ENCODE peak calls at places on chromosome 1, in nine cellular contexts. D, V, E, S, W, R, U, J and P are unnamed samples.

GRCh38 chr1:211520641-211521040 is 28.7 kb upstream of the RD3 start:
- DNase-seq in D (no peak), V (no peak), E (peak), S (no peak), W (no peak), R (no peak), U (peak), J (no peak), P (no peak)

GRCh38 chr1:149997585-149998262 is 12.8 kb downstream of the OTUD7B start:
- DNase-seq in D (no peak), V (no peak), E (no peak), S (no peak), W (no peak), R (no peak), U (no peak), J (no peak), P (no peak)

GRCh38 chr1:236502972-236503639 is 20.7 kb upstream of the LGALS8 start:
- DNase-seq in D (no peak), V (peak), E (peak), S (peak), W (no peak), R (peak), U (peak), J (peak), P (no peak)

GRCh38 chr1:202193614-202194327 is at the start of gene LGR6:
- DNase-seq in D (no peak), V (no peak), E (no peak), S (no peak), W (no peak), R (no peak), U (peak), J (no peak), P (no peak)

GRCh38 chr1:157137051-157137772 is 983 bp downstream of the ETV3 start:
- DNase-seq in D (no peak), V (no peak), E (peak), S (no peak), W (no peak), R (no peak), U (no peak), J (no peak), P (no peak)

GRCh38 chr1:5994713-5995621 is 2.7 kb upstream of the NPHP4 start:
- DNase-seq in D (no peak), V (peak), E (no peak), S (peak), W (no peak), R (peak), U (no peak), J (no peak), P (no peak)

GRCh38 chr1:11364170-11364569 is 91.2 kb downstream of the UBIAD1 start:
- DNase-seq in D (no peak), V (no peak), E (peak), S (no peak), W (no peak), R (peak), U (peak), J (peak), P (no peak)

GRCh38 chr1:119003413-119004128 is 15.4 kb upstream of the TBX15 start:
- DNase-seq in D (no peak), V (no peak), E (no peak), S (no peak), W (no peak), R (no peak), U (no peak), J (no peak), P (no peak)

GRCh38 chr1:119298687-119299086 is 69.9 kb upstream of the HAO2 start:
- DNase-seq in D (no peak), V (no peak), E (peak), S (no peak), W (no peak), R (no peak), U (no peak), J (no peak), P (no peak)

GRCh38 chr1:200037501-200037900 is 10.0 kb downstream of the NR5A2 start:
- DNase-seq in D (no peak), V (no peak), E (no peak), S (no peak), W (no peak), R (no peak), U (no peak), J (no peak), P (no peak)

GRCh38 chr1:212037900-212038299 is 2.4 kb downstream of the DTL start:
- DNase-seq in D (no peak), V (no peak), E (peak), S (no peak), W (no peak), R (no peak), U (no peak), J (no peak), P (no peak)

GRCh38 chr1:24929091-24929875 is 793 bp downstream of the RUNX3 start:
- DNase-seq in D (no peak), V (no peak), E (peak), S (no peak), W (no peak), R (no peak), U (peak), J (no peak), P (no peak)

GRCh38 chr1:51220548-51220947 is 15.5 kb upstream of the RNF11 start:
- DNase-seq in D (no peak), V (no peak), E (peak), S (no peak), W (no peak), R (no peak), U (no peak), J (no peak), P (no peak)

GRCh38 chr1:205068457-205069035 is 15.7 kb downstream of the TMEM81 start:
- DNase-seq in D (no peak), V (no peak), E (no peak), S (no peak), W (no peak), R (no peak), U (no peak), J (no peak), P (peak)

GRCh38 chr1:245807306-245807705 is 652.5 kb downstream of the KIF26B start:
- DNase-seq in D (no peak), V (no peak), E (no peak), S (no peak), W (no peak), R (no peak), U (no peak), J (no peak), P (no peak)

GRCh38 chr1:100459815-100460114 is 78.2 kb upstream of the GPR88 start:
- DNase-seq in D (no peak), V (no peak), E (no peak), S (no peak), W (no peak), R (no peak), U (no peak), J (no peak), P (no peak)

GRCh38 chr1:20187103-20187812 is 940 bp upstream of the PLA2G2C start:
- DNase-seq in D (peak), V (no peak), E (peak), S (no peak), W (no peak), R (no peak), U (no peak), J (peak), P (no peak)

GRCh38 chr1:11563560-11564069 is 84.7 kb downstream of the DISP3 start:
- DNase-seq in D (no peak), V (no peak), E (peak), S (no peak), W (no peak), R (no peak), U (no peak), J (no peak), P (no peak)

GRCh38 chr1:40058453-40059291 is 18.1 kb downstream of the CAP1 start:
- DNase-seq in D (no peak), V (no peak), E (no peak), S (no peak), W (no peak), R (no peak), U (no peak), J (no peak), P (no peak)

GRCh38 chr1:31524196-31524967 is 51.9 kb upstream of the TINAGL1 start:
- DNase-seq in D (no peak), V (no peak), E (no peak), S (no peak), W (no peak), R (no peak), U (no peak), J (no peak), P (no peak)

GRCh38 chr1:111415461-111415860 is 12.1 kb downstream of the OVGP1 start:
- DNase-seq in D (no peak), V (no peak), E (no peak), S (no peak), W (no peak), R (no peak), U (no peak), J (no peak), P (no peak)

GRCh38 chr1:19081218-19081893 is 124.9 kb upstream of the IFFO2 start:
- DNase-seq in D (no peak), V (no peak), E (peak), S (no peak), W (no peak), R (peak), U (no peak), J (no peak), P (no peak)

GRCh38 chr1:181097242-181097641 is 8.7 kb downstream of the IER5 start:
- DNase-seq in D (no peak), V (no peak), E (no peak), S (no peak), W (no peak), R (no peak), U (no peak), J (no peak), P (no peak)

GRCh38 chr1:18972531-18972930 is 16.1 kb upstream of the IFFO2 start:
- DNase-seq in D (peak), V (no peak), E (peak), S (no peak), W (no peak), R (no peak), U (no peak), J (no peak), P (no peak)

GRCh38 chr1:19109545-19109944 is 100.5 kb downstream of the UBR4 start:
- DNase-seq in D (no peak), V (no peak), E (no peak), S (no peak), W (no peak), R (no peak), U (no peak), J (no peak), P (no peak)

GRCh38 chr1:172810480-172810879 is 151.6 kb downstream of the FASLG start:
- DNase-seq in D (no peak), V (no peak), E (no peak), S (no peak), W (no peak), R (no peak), U (no peak), J (no peak), P (no peak)

GRCh38 chr1:206012086-206012859 is 9.1 kb upstream of the RAB7B start:
- DNase-seq in D (no peak), V (peak), E (no peak), S (peak), W (peak), R (peak), U (peak), J (peak), P (no peak)

GRCh38 chr1:153697191-153697872 is 18.8 kb downstream of the NPR1 start:
- DNase-seq in D (peak), V (peak), E (peak), S (peak), W (no peak), R (peak), U (peak), J (peak), P (no peak)

GRCh38 chr1:224503161-224504118 is 68.8 kb upstream of the WDR26 start:
- DNase-seq in D (peak), V (peak), E (peak), S (peak), W (peak), R (peak), U (peak), J (peak), P (peak)

GRCh38 chr1:200530551-200531261 is 89.8 kb downstream of the KIF14 start:
- DNase-seq in D (no peak), V (no peak), E (no peak), S (no peak), W (no peak), R (no peak), U (no peak), J (no peak), P (no peak)

GRCh38 chr1:29470087-29470787 is 233.9 kb downstream of the PTPRU start:
- DNase-seq in D (no peak), V (no peak), E (no peak), S (no peak), W (no peak), R (no peak), U (no peak), J (no peak), P (no peak)

GRCh38 chr1:221701570-221702186 is 40.2 kb downstream of the DUSP10 start:
- DNase-seq in D (no peak), V (no peak), E (no peak), S (no peak), W (no peak), R (no peak), U (no peak), J (no peak), P (no peak)

GRCh38 chr1:183411091-183411490 is 7.1 kb downstream of the NMNAT2 start:
- DNase-seq in D (no peak), V (no peak), E (no peak), S (no peak), W (no peak), R (no peak), U (no peak), J (no peak), P (no peak)

GRCh38 chr1:59156526-59157196 is 140.2 kb upstream of the FGGY start:
- DNase-seq in D (no peak), V (no peak), E (no peak), S (no peak), W (no peak), R (no peak), U (peak), J (peak), P (no peak)

GRCh38 chr1:201954263-201955008 is 867 bp upstream of the TIMM17A start:
- DNase-seq in D (no peak), V (no peak), E (no peak), S (no peak), W (no peak), R (no peak), U (peak), J (no peak), P (no peak)

GRCh38 chr1:10208537-10208936 is 1.8 kb upstream of the KIF1B start:
- DNase-seq in D (no peak), V (no peak), E (no peak), S (no peak), W (no peak), R (no peak), U (no peak), J (no peak), P (no peak)

GRCh38 chr1:31763671-31764306 is 351 bp downstream of the ADGRB2 start:
- DNase-seq in D (no peak), V (no peak), E (no peak), S (no peak), W (no peak), R (peak), U (no peak), J (no peak), P (no peak)

GRCh38 chr1:116246174-116246573 is 126.9 kb upstream of the ATP1A1 start:
- DNase-seq in D (no peak), V (no peak), E (no peak), S (no peak), W (no peak), R (no peak), U (no peak), J (no peak), P (no peak)

GRCh38 chr1:66924756-66925557 is at the start of the genes DNAI4 and MIER1:
- DNase-seq in D (peak), V (peak), E (peak), S (peak), W (peak), R (peak), U (peak), J (peak), P (peak)
- TF ChIP-seq CTCF in D (peak), V (no peak), E (peak), S (peak), W (peak), R (peak), U (no peak), J (no peak), P (peak)

GRCh38 chr1:164834641-164835040 is 275.7 kb downstream of the PBX1 start:
- DNase-seq in D (no peak), V (no peak), E (no peak), S (no peak), W (no peak), R (no peak), U (no peak), J (no peak), P (no peak)
- TF ChIP-seq CTCF in D (no peak), V (no peak), E (no peak), S (no peak), W (no peak), R (no peak), U (no peak), J (no peak), P (no peak)

DNA sequence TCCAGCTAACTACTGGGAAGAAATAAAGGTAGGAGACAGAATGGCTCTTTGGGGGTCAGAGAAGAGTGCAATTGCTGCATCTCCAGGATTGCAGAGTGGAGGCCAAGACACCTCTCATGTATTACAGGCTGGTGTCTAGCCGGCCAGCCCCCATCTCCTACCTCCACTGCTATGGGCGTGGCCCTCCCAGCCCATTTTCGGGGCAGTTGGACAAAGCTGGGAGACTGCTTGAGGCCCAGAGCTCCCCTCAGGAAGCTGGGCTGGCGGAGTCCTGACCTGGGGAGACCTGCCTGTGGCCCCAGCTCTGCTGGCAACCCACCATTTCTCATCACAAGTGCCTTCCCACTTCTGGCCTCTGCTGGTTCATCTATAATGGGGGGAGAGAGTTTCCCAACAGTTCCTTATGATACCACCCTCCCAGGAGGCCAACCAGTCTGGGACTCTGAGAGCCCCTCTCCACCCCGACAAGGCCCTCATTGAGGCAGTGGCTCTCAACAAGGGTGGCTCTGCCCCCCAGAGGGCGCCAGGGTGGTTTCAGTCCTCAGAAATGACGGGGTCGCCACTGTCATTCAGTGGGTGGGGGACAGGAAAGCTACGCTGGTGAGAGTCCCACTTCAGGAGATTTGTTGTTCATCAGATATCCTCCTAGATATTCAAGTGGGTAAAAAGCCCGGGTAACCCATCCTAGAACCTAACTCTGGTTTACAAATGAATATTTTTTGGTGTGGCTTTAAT is 11.5 kb downstream of the RAP1GAP start:
- DNase-seq in D (no peak), V (no peak), E (no peak), S (no peak), W (no peak), R (no peak), U (no peak), J (no peak), P (no peak)
- TF ChIP-seq CTCF in D (no peak), V (no peak), E (no peak), S (no peak), W (no peak), R (no peak), U (no peak), J (no peak), P (no peak)

DNA sequence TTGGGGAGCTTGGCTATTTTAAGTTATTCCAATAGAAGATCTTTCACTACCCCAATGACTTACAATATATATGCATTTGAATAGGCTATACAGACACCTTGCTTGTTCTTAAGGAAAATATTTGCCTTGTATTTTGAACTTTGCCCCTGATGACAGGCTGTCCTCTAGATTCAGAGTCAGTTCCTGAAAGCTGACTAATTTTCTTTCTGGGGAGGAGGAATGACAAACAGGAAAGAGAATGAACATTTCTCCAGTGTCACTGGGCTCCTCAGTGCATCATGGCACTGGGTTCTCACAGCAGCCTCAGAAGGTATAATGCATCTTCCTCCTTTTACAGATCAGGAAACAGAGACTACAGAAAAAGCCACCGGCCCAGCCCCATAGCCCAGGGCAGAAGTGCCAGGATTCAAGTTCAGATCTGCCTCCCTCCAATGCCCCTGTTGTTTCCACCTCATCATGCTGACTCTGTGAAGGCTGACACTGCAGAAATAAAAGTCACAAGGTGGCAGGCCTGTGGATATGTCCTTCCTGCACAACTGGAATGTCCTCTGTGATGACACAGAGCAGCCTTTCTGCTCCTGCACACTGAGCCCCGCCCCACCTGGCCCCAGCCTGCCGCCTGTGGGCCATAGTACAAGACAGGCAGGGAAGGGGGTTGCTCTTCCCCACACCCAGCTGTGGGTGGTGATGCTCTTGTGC is 6.6 kb downstream of the TTC22 start:
- DNase-seq in D (no peak), V (no peak), E (peak), S (no peak), W (no peak), R (no peak), U (no peak), J (no peak), P (no peak)
- TF ChIP-seq CTCF in D (no peak), V (no peak), E (peak), S (no peak), W (no peak), R (no peak), U (no peak), J (no peak), P (no peak)

GRCh38 chr1:208652300-208653160 is 408.3 kb upstream of the PLXNA2 start:
- DNase-seq in D (peak), V (no peak), E (peak), S (peak), W (no peak), R (no peak), U (peak), J (peak), P (no peak)

DNA sequence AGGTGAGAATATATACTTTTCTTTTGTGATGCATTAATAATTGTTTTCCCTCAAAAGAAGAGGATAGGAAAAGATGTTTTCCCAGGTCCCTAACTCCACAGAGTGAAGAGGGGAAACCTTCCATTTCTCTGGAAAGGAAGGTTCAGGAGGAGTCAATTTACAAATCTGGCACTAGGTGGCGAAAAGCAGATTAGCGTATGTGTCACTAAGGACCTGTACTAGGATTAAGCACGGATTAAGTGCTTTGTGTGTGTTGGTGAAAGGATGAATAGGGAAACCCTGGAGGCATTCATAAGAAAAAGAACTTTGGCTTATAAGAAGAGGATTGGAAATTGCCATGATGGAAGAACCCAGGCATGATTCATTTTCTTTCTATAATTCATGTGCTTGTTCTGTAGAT is 410.1 kb upstream of the PLXNA2 start:
- DNase-seq in D (no peak), V (no peak), E (peak), S (no peak), W (no peak), R (no peak), U (peak), J (no peak), P (no peak)
- TF ChIP-seq CTCF in D (no peak), V (no peak), E (peak), S (peak), W (no peak), R (no peak), U (peak), J (no peak), P (peak)